ENCODE peak calls at places on chromosomes 7 and 10, in six cellular contexts. I is nephron progenitor cell, K is neural crest cell, X is psoas muscle, U is astrocyte of the spinal cord, R is lower leg skin. H is an unnamed sample.

GRCh38 chr7:3558410-3558809 is 257.4 kb downstream of the SDK1 start:
- DNase-seq in I (peak), K (no peak), R (no peak), X (no peak), U (no peak), H (no peak)

GRCh38 chr7:131327049-131327625 is 539 bp upstream of the MKLN1 start:
- DNase-seq in X (no peak), R (peak), I (no peak), K (no peak), U (peak), H (no peak)

GRCh38 chr7:41437257-41438196 is 265.4 kb downstream of the INHBA start:
- DNase-seq in K (no peak), X (no peak), U (peak), R (no peak), I (no peak), H (no peak)

GRCh38 chr10:103649654-103650423 is 156.3 kb downstream of the NEURL1 start:
- DNase-seq in X (no peak), U (no peak), R (no peak), K (no peak), I (no peak), H (no peak)

GRCh38 chr7:3591150-3591549 is 290.1 kb downstream of the SDK1 start:
- DNase-seq in R (no peak), I (no peak), X (no peak), U (no peak), K (no peak), H (no peak)

GRCh38 chr7:44177570-44178131 is 11.6 kb downstream of the GCK start:
- DNase-seq in X (no peak), I (no peak), U (peak), R (peak), K (no peak), H (no peak)

GRCh38 chr7:82343-83155 is 109.8 kb upstream of the FAM20C start:
- DNase-seq in U (no peak), I (no peak), R (peak), X (no peak), K (no peak), H (no peak)

GRCh38 chr10:110860576-110861241 is 11.0 kb upstream of the PDCD4 start:
- DNase-seq in X (peak), I (no peak), R (peak), U (no peak), K (no peak), H (no peak)

GRCh38 chr10:24341897-24342296 is 133.0 kb downstream of the KIAA1217 start:
- DNase-seq in U (no peak), K (no peak), I (no peak), X (no peak), R (no peak), H (no peak)

GRCh38 chr10:103669243-103669929 is 175.9 kb downstream of the NEURL1 start:
- DNase-seq in R (no peak), I (no peak), U (no peak), X (no peak), K (no peak), H (no peak)

GRCh38 chr7:55020481-55020871 is 1.7 kb downstream of the EGFR start:
- DNase-seq in X (peak), I (no peak), K (no peak), R (peak), U (peak), H (no peak)

GRCh38 chr7:77538186-77538907 is 1.3 kb downstream of the PTPN12 start:
- DNase-seq in I (peak), K (peak), X (peak), U (peak), R (peak), H (peak)

GRCh38 chr10:51999089-51999488 is 299.7 kb upstream of the CSTF2T start:
- DNase-seq in X (no peak), K (no peak), R (no peak), U (no peak), I (no peak), H (no peak)

GRCh38 chr7:4845740-4846142 is 16.1 kb downstream of the PAPOLB start:
- DNase-seq in I (peak), U (no peak), K (no peak), R (no peak), X (no peak), H (no peak)

GRCh38 chr10:73758704-73759511 is 14.7 kb downstream of the SEC24C start:
- DNase-seq in U (no peak), X (no peak), R (peak), K (no peak), I (no peak), H (no peak)

GRCh38 chr10:128047991-128048826 is 78.0 kb downstream of the MKI67 start:
- DNase-seq in X (no peak), K (no peak), R (no peak), I (no peak), U (peak), H (no peak)

GRCh38 chr10:88411772-88412349 is 171.3 kb downstream of the RNLS start:
- DNase-seq in R (no peak), K (no peak), U (no peak), I (no peak), X (no peak), H (no peak)

GRCh38 chr7:151104411-151105235 is 18.3 kb downstream of the AGAP3 start:
- DNase-seq in R (no peak), I (no peak), X (no peak), U (peak), K (no peak), H (no peak)

GRCh38 chr10:114100848-114101741 is 57.4 kb downstream of the ADRB1 start:
- DNase-seq in I (peak), K (no peak), R (no peak), X (no peak), U (peak), H (no peak)

GRCh38 chr10:124336186-124336585 is 82.5 kb downstream of the OAT start:
- DNase-seq in X (no peak), U (peak), R (no peak), K (no peak), I (no peak), H (no peak)

GRCh38 chr10:24889636-24890035 is 62.8 kb downstream of the PRTFDC1 start:
- DNase-seq in K (no peak), I (no peak), X (no peak), R (no peak), U (no peak), H (no peak)

GRCh38 chr10:42959833-42960232 is 117.0 kb upstream of the RET start:
- DNase-seq in R (peak), U (no peak), X (peak), K (no peak), I (no peak), H (no peak)

DNA sequence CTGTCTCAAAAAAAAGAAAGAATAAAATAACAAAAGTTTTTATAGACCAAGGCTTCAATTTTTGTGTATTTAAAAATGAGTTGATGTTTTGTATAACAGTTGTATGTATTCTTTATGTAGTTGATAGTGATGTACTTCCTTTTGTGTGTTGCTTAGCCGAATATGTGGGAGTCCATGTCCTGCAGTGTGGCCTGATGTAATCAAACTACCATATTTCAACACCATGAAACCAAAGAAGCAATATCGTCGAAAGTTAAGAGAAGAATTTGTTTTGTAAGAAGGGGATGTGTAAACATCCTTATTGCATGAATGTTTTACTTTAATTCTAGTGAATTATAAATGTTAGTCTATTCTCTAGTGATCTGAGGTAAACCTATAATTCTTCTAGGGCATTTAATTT is 56.6 kb downstream of the MPLKIP start:
- DNase-seq in U (no peak), I (no peak), K (no peak), X (no peak), R (no peak), H (no peak)
- TF ChIP-seq CTCF in U (no peak), I (no peak), K (no peak), X (no peak), R (no peak), H (no peak)

GRCh38 chr10:12833451-12833850 is 168.1 kb downstream of the CCDC3 start:
- DNase-seq in U (no peak), K (no peak), X (no peak), R (no peak), I (no peak), H (no peak)

GRCh38 chr10:12832096-12832495 is 169.4 kb downstream of the CCDC3 start:
- DNase-seq in R (no peak), U (no peak), K (no peak), X (no peak), I (no peak), H (no peak)

GRCh38 chr10:12826800-12827372 is 174.6 kb downstream of the CCDC3 start:
- DNase-seq in U (no peak), X (no peak), R (no peak), I (no peak), K (no peak), H (no peak)

GRCh38 chr10:12828736-12829135 is 172.8 kb downstream of the CCDC3 start:
- DNase-seq in U (no peak), R (no peak), I (no peak), K (no peak), X (no peak), H (no peak)

GRCh38 chr10:12829796-12830195 is 171.7 kb downstream of the CCDC3 start:
- DNase-seq in I (no peak), X (no peak), R (no peak), K (no peak), U (no peak), H (no peak)
- TF ChIP-seq CTCF in I (no peak), X (no peak), R (no peak), K (no peak), U (no peak), H (no peak)

GRCh38 chr7:92149736-92150239 is 15.5 kb upstream of the CYP51A1 start:
- DNase-seq in U (no peak), X (no peak), I (no peak), K (no peak), R (no peak), H (no peak)
- TF ChIP-seq CTCF in U (no peak), X (no peak), I (no peak), K (no peak), R (no peak), H (no peak)

GRCh38 chr10:5091196-5091595 is 3.0 kb upstream of the AKR1C3 start:
- DNase-seq in U (no peak), R (no peak), I (no peak), X (no peak), K (no peak), H (no peak)
- TF ChIP-seq CTCF in U (no peak), R (no peak), I (no peak), X (no peak), K (no peak), H (no peak)

GRCh38 chr7:23628370-23628769 is 31.2 kb downstream of the CCDC126 start:
- DNase-seq in R (no peak), U (no peak), K (no peak), I (no peak), X (no peak), H (no peak)

DNA sequence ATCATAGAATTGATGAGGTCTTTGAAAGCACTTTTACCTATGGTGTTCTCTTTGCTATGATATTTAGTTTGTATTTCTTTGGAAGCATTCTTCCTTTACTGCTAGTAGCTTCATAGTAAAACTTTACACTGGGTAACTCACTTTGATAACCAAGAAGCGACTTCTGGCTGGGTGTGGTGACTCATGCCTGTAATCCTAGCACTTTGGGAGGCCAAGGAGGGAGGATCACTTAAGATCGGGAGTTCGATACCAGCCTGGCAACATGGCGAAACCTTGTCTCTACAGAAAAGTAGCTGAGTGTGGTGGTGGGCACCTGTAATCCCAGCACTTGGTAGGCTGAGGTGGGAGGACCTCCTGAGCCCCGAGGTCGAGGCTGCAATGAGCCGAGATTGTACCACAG is 36.2 kb downstream of the CCDC126 start:
- DNase-seq in R (no peak), K (no peak), U (no peak), I (no peak), X (no peak), H (no peak)
- TF ChIP-seq CTCF in R (no peak), K (no peak), U (no peak), I (no peak), X (no peak), H (no peak)

GRCh38 chr10:96089116-96089515 is 41.0 kb upstream of the ZNF518A start:
- DNase-seq in U (no peak), K (no peak), I (no peak), X (no peak), R (no peak), H (no peak)
- TF ChIP-seq CTCF in U (no peak), K (no peak), I (no peak), X (no peak), R (no peak), H (no peak)

GRCh38 chr7:129054438-129055293 is at the start of gene TNPO3:
- DNase-seq in U (peak), K (peak), X (peak), R (peak), I (peak), H (peak)
- TF ChIP-seq CTCF in U (no peak), K (peak), X (no peak), R (no peak), I (no peak), H (no peak)

GRCh38 chr10:21953585-21954057 is 49.9 kb downstream of the DNAJC1 start:
- DNase-seq in U (peak), I (no peak), R (no peak), K (no peak), X (no peak), H (no peak)
- TF ChIP-seq CTCF in U (peak), I (no peak), R (no peak), K (peak), X (peak), H (peak)

GRCh38 chr7:157397036-157397720 is 60.4 kb downstream of the DNAJB6 start:
- DNase-seq in K (no peak), I (no peak), X (no peak), R (no peak), U (no peak), H (no peak)

GRCh38 chr7:157400171-157400860 is 63.5 kb downstream of the DNAJB6 start:
- DNase-seq in X (no peak), K (no peak), R (no peak), U (no peak), I (no peak), H (no peak)

GRCh38 chr7:157396316-157397035 is 59.7 kb downstream of the DNAJB6 start:
- DNase-seq in R (no peak), X (no peak), K (no peak), I (no peak), U (no peak), H (no peak)

GRCh38 chr7:157399086-157399687 is 62.4 kb downstream of the DNAJB6 start:
- DNase-seq in X (no peak), R (no peak), I (no peak), U (no peak), K (no peak), H (no peak)

GRCh38 chr7:157397751-157398691 is 61.2 kb downstream of the DNAJB6 start:
- DNase-seq in R (no peak), K (peak), I (peak), U (peak), X (peak), H (no peak)
- TF ChIP-seq CTCF in R (no peak), K (peak), I (peak), U (peak), X (peak), H (no peak)

GRCh38 chr10:97740613-97741012 is 3.7 kb downstream of the ZFYVE27 start:
- DNase-seq in X (no peak), K (no peak), I (no peak), U (no peak), R (no peak), H (no peak)
- TF ChIP-seq CTCF in X (no peak), K (no peak), I (no peak), U (no peak), R (no peak), H (no peak)

H was measured in thoracic aorta.